ENCODE peak calls at places on chromosomes 7 and 10, in eight cellular contexts. L is stomach, P is transverse colon, V is SK-N-MC, E is K562, C is HCT116, W is HL-60, G is suprapubic skin. Q is an unnamed sample.

GRCh38 chr10:99172130-99172738 is 63.4 kb downstream of the HPSE2 start:
- DNase-seq in L (no peak), P (peak), V (peak), E (peak), C (peak), W (no peak), G (no peak), Q (peak)

GRCh38 chr10:118669020-118669766 is 73.7 kb upstream of the PRLHR start:
- DNase-seq in L (no peak), P (no peak), V (peak), E (no peak), C (no peak), W (no peak), G (peak), Q (no peak)

GRCh38 chr7:146655928-146656797 is 539.6 kb downstream of the CNTNAP2 start:
- DNase-seq in L (no peak), P (no peak), V (no peak), E (no peak), C (no peak), W (peak), G (no peak), Q (no peak)

GRCh38 chr10:80057171-80057570 is 21.3 kb upstream of the TMEM254 start:
- DNase-seq in L (no peak), P (peak), V (no peak), E (no peak), C (no peak), W (no peak), G (no peak), Q (no peak)

GRCh38 chr7:93279541-93279940 is 47.4 kb downstream of the VPS50 start:
- DNase-seq in L (no peak), P (no peak), V (no peak), E (no peak), C (no peak), W (no peak), G (no peak), Q (no peak)

GRCh38 chr10:72834183-72834825 is 59.2 kb upstream of the OIT3 start:
- DNase-seq in L (peak), P (no peak), V (peak), E (peak), C (peak), W (no peak), G (no peak), Q (peak)

GRCh38 chr7:155796381-155797261 is 15.6 kb downstream of the SHH start:
- DNase-seq in L (peak), P (peak), V (no peak), E (peak), C (no peak), W (no peak), G (no peak), Q (peak)

GRCh38 chr7:143205560-143206293 is 16.1 kb upstream of the TAS2R40 start:
- DNase-seq in L (no peak), P (peak), V (no peak), E (no peak), C (no peak), W (peak), G (no peak), Q (no peak)

GRCh38 chr7:105972276-105972675 is 9.2 kb downstream of the CDHR3 start:
- DNase-seq in L (no peak), P (no peak), V (no peak), E (no peak), C (no peak), W (no peak), G (no peak), Q (no peak)

GRCh38 chr7:150383710-150384397 is 4.7 kb downstream of the ZNF775 start:
- DNase-seq in L (no peak), P (peak), V (no peak), E (peak), C (no peak), W (no peak), G (peak), Q (peak)
- TF ChIP-seq POLR2AphosphoS5 in L (no peak), P (peak), V (no peak), E (no peak), C (no peak), W (no peak), G (no peak), Q (no peak)

GRCh38 chr7:28507538-28508282 is 95.4 kb downstream of the CREB5 start:
- DNase-seq in L (no peak), P (no peak), V (no peak), E (no peak), C (no peak), W (no peak), G (no peak), Q (no peak)

GRCh38 chr7:28510022-28510367 is 97.7 kb downstream of the CREB5 start:
- DNase-seq in L (no peak), P (no peak), V (no peak), E (no peak), C (no peak), W (no peak), G (no peak), Q (no peak)

GRCh38 chr7:28505861-28506260 is 93.5 kb downstream of the CREB5 start:
- DNase-seq in L (no peak), P (no peak), V (no peak), E (no peak), C (no peak), W (no peak), G (no peak), Q (no peak)

GRCh38 chr7:28512648-28513435 is 100.5 kb downstream of the CREB5 start:
- DNase-seq in L (no peak), P (no peak), V (no peak), E (no peak), C (no peak), W (no peak), G (no peak), Q (no peak)

DNA sequence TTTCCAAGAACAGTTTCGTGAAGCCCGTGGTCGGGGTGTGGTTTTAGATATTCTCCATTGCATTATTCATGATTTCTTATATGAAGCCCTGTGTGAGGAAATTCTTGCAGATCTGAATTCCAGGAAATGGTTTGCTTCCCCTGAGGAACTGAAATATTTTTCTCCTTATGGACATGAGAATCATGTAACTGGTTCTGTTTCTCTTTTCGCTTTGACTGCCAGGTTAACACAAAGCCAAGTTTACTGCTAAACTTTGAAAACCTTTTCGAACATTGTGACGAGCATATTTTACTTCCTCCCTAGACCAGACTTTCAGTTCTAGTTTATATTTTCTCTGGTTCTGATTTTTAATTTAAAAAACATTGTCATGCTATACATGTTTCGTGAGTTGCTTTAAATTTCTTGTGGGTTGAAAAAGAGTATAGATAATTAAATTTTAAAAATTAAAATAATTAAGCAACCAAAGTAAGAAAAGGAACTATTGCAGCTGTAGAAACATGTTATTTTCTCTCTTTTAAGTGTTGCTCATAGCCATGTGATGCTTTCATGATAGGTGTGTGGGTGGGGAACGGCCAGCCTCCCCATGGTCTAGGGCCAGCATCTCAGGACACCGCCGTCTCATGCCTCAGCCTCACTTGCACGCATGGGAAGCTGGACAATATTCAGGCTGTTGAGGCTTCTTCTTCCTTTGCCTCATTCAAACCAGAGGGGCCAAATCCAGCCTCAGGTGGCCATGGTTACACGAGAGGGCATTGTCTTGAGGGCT is 97.1 kb downstream of the CREB5 start:
- DNase-seq in L (no peak), P (no peak), V (peak), E (no peak), C (no peak), W (no peak), G (no peak), Q (no peak)
- TF ChIP-seq POLR2AphosphoS5 in L (no peak), P (no peak), V (no peak), E (no peak), C (no peak), W (no peak), G (no peak), Q (no peak)

GRCh38 chr7:26675143-26675887 is 189.1 kb downstream of the SKAP2 start:
- DNase-seq in L (no peak), P (no peak), V (no peak), E (no peak), C (no peak), W (no peak), G (no peak), Q (no peak)

GRCh38 chr7:26667514-26668133 is 196.8 kb downstream of the SKAP2 start:
- DNase-seq in L (peak), P (peak), V (peak), E (peak), C (peak), W (peak), G (no peak), Q (peak)

GRCh38 chr7:26673858-26674257 is 190.5 kb downstream of the SKAP2 start:
- DNase-seq in L (no peak), P (no peak), V (no peak), E (no peak), C (no peak), W (no peak), G (no peak), Q (no peak)

GRCh38 chr7:26668821-26669220 is 195.6 kb downstream of the SKAP2 start:
- DNase-seq in L (no peak), P (no peak), V (no peak), E (no peak), C (no peak), W (no peak), G (no peak), Q (no peak)

GRCh38 chr7:26670841-26671240 is 193.5 kb downstream of the SKAP2 start:
- DNase-seq in L (no peak), P (no peak), V (no peak), E (no peak), C (no peak), W (no peak), G (no peak), Q (no peak)
- TF ChIP-seq POLR2AphosphoS5 in L (no peak), P (no peak), V (no peak), E (no peak), C (no peak), W (no peak), G (no peak), Q (no peak)

GRCh38 chr10:102617816-102618215 is 26.5 kb upstream of the TRIM8 start:
- DNase-seq in L (no peak), P (no peak), V (no peak), E (no peak), C (no peak), W (no peak), G (no peak), Q (no peak)

GRCh38 chr10:102615361-102615760 is 28.9 kb upstream of the TRIM8 start:
- DNase-seq in L (no peak), P (no peak), V (no peak), E (peak), C (no peak), W (no peak), G (no peak), Q (no peak)

GRCh38 chr10:102617041-102617440 is 27.2 kb upstream of the TRIM8 start:
- DNase-seq in L (no peak), P (no peak), V (no peak), E (no peak), C (no peak), W (no peak), G (no peak), Q (no peak)

GRCh38 chr10:102614888-102615287 is 29.4 kb upstream of the TRIM8 start:
- DNase-seq in L (no peak), P (no peak), V (no peak), E (no peak), C (no peak), W (no peak), G (no peak), Q (no peak)

DNA sequence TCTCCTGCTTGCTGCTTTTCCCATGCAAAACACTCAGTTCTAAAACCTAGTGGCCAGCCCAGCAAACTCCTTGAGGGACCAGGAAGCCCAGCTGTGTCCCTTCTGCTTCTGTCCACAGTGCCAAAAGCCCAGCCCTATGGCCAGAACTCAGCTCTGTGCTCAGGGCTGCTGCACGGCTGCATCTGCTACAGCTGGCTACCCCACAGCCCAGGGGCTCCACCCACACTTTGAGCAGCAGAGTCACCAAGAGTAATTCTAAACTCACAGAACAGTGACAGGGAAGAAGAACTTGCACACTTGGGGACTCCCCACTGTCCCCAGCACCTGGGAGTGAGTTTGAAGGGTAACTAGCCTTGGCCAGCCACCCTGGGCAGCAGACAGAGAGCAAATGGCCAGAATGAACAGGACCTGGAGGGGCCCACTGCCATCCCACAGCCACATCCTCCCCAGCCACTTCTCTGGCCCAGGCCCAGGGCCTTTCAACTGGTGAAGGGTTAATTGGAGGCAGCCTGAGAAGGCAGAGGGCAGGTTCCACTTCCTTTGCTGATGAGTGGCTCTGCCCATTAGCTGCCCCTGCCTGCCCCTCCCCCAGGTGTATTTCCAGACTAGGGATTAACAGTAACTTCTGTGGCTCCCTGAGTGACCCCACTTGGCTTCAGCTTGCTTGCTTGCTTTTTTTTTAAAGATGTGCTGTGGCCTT is 28.1 kb upstream of the TRIM8 start:
- DNase-seq in L (no peak), P (peak), V (no peak), E (no peak), C (no peak), W (no peak), G (no peak), Q (no peak)
- TF ChIP-seq POLR2AphosphoS5 in L (no peak), P (peak), V (no peak), E (no peak), C (no peak), W (no peak), G (no peak), Q (no peak)

GRCh38 chr10:78300526-78300925 is 266.9 kb downstream of the RPS24 start:
- DNase-seq in L (no peak), P (no peak), V (no peak), E (no peak), C (no peak), W (no peak), G (peak), Q (no peak)

GRCh38 chr10:78301481-78301880 is 267.8 kb downstream of the RPS24 start:
- DNase-seq in L (no peak), P (no peak), V (no peak), E (no peak), C (no peak), W (no peak), G (no peak), Q (no peak)

GRCh38 chr10:78297997-78298396 is 264.3 kb downstream of the RPS24 start:
- DNase-seq in L (no peak), P (no peak), V (no peak), E (no peak), C (no peak), W (no peak), G (no peak), Q (no peak)

GRCh38 chr10:78298835-78299234 is 265.2 kb downstream of the RPS24 start:
- DNase-seq in L (no peak), P (no peak), V (no peak), E (no peak), C (no peak), W (no peak), G (peak), Q (no peak)

DNA sequence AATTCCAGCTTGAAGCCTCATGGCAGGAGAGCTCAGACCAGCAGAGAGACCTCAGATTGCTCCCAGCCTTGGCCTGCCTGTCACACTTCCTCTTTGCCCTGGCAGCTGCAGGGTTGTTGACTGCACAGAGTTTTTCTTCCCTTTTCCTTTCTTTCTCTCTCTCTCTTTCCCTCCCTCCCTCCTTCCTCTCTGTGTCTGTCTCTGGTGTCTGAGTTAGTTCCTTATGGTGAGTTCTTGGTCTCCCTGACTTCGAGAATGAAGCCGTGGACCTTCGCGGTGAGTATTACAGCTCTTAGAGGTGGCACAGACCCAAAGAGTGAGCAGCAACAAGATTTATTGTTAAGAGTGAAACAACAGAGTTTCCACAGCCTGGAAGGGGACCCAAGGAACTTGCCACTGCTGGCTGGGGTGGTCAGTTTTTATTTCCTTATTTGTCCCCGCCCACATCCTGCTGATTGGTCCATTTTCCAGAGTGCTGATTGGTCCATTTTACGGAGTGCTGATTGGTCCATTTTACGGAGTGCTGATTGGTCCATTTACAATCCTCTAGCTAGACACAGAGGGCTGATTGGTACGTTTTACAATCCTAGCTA is 266.3 kb downstream of the RPS24 start:
- DNase-seq in L (no peak), P (peak), V (no peak), E (no peak), C (peak), W (peak), G (peak), Q (no peak)
- TF ChIP-seq POLR2AphosphoS5 in L (no peak), P (no peak), V (no peak), E (no peak), C (no peak), W (peak), G (no peak), Q (no peak)

GRCh38 chr10:16439294-16439693 is 2.5 kb downstream of the PTER start:
- DNase-seq in L (no peak), P (no peak), V (no peak), E (no peak), C (no peak), W (no peak), G (no peak), Q (no peak)

GRCh38 chr10:16442914-16443313 is 6.1 kb downstream of the PTER start:
- DNase-seq in L (no peak), P (no peak), V (no peak), E (no peak), C (no peak), W (no peak), G (no peak), Q (no peak)

GRCh38 chr10:16437540-16437894 is 707 bp downstream of the PTER start:
- DNase-seq in L (no peak), P (no peak), V (no peak), E (no peak), C (no peak), W (no peak), G (no peak), Q (no peak)

GRCh38 chr10:16441106-16441850 is 4.5 kb downstream of the PTER start:
- DNase-seq in L (no peak), P (no peak), V (no peak), E (no peak), C (no peak), W (no peak), G (no peak), Q (no peak)

DNA sequence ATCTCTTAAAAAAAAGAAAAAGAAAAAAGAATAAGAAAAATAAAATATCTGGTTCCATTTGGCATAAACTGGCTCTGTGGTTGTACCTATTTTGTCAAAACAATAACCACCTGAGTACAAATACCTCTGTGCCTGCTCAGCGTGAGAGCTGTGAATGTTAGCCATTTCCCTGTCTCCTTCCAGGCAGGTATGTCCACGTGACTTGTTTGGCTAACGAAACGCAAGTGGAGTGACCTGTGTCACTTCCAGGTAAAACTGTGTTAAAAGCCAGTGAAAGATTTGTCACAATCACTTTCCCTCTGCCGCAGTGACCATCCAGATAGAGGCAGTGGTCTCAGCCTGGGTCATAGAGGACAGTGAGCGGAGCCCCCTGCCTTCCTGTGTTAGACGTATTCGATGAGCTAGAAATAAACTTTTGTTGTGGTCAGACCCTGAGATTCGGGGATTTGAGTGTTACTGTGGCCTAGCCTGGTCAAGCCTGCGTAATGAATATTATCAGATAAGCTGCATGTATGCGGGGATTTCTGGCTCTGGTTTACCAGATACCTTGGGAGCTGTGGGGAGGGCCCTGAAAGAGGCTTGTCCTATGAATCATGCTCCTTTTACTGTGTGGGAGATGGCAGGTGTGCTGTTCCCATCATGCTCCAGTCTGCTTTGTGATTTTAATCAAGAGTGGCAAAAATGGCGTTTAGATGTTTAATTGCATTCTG is 3.7 kb downstream of the PTER start:
- DNase-seq in L (peak), P (no peak), V (no peak), E (peak), C (no peak), W (no peak), G (no peak), Q (peak)
- TF ChIP-seq POLR2AphosphoS5 in L (peak), P (no peak), V (no peak), E (peak), C (no peak), W (no peak), G (no peak), Q (no peak)

Q was measured in prostate gland.